ENCODE peak calls at places on chromosome 11, in ten cellular contexts. T, J, D, R, Q, A, E, N, C and W are unnamed samples.

GRCh38 chr11:70314730-70315129 is 44.2 kb downstream of the PPFIA1 start:
- DNase-seq in J (no peak), N (no peak), Q (no peak), C (no peak), R (no peak), T (no peak), D (no peak), A (peak), E (no peak), W (no peak)

GRCh38 chr11:43987384-43988039 is 45.1 kb downstream of the C11orf96 start:
- DNase-seq in N (peak), D (no peak), T (no peak), E (no peak), C (no peak), Q (no peak), R (no peak), J (no peak), A (no peak), W (no peak)

GRCh38 chr11:47724041-47724729 is 9.0 kb upstream of the AGBL2 start:
- DNase-seq in C (no peak), R (peak), A (no peak), J (no peak), E (no peak), D (no peak), Q (no peak), N (no peak), T (no peak), W (no peak)

GRCh38 chr11:94183886-94184264 is 55.2 kb downstream of the PANX1 start:
- DNase-seq in T (peak), C (peak), Q (no peak), E (no peak), D (peak), J (no peak), A (peak), N (no peak), R (peak), W (peak)

GRCh38 chr11:112012877-112013276 is 12.3 kb upstream of the DLAT start:
- DNase-seq in D (no peak), N (no peak), Q (no peak), R (peak), E (no peak), T (no peak), A (no peak), C (no peak), J (no peak), W (no peak)

GRCh38 chr11:63764712-63765631 is 3.6 kb downstream of the ZFTA start:
- DNase-seq in Q (no peak), T (no peak), D (no peak), N (no peak), C (no peak), E (no peak), A (no peak), R (no peak), J (no peak), W (no peak)

GRCh38 chr11:14308114-14308896 is 50.7 kb downstream of the RRAS2 start:
- DNase-seq in J (no peak), C (no peak), N (no peak), E (no peak), A (peak), D (no peak), Q (no peak), R (no peak), T (peak), W (no peak)

GRCh38 chr11:6618117-6619020 is 853 bp downstream of the TPP1 start:
- DNase-seq in R (no peak), A (peak), N (peak), Q (peak), T (peak), E (peak), J (no peak), C (peak), D (peak), W (no peak)

GRCh38 chr11:93464938-93465337 is 78.3 kb downstream of the SMCO4 start:
- DNase-seq in D (no peak), C (no peak), Q (no peak), T (no peak), J (no peak), N (no peak), R (no peak), A (peak), E (no peak), W (no peak)

GRCh38 chr11:18754308-18754707 is 28.3 kb upstream of the IGSF22 start:
- DNase-seq in J (no peak), E (no peak), A (no peak), D (no peak), R (no peak), Q (no peak), C (no peak), N (no peak), T (no peak), W (no peak)

GRCh38 chr11:38005597-38005996 is 1407.6 kb upstream of the RAG2 start:
- DNase-seq in E (no peak), Q (no peak), T (no peak), R (no peak), C (no peak), N (no peak), D (no peak), J (no peak), A (no peak), W (no peak)

GRCh38 chr11:120168108-120168959 is 30.4 kb upstream of the TRIM29 start:
- DNase-seq in Q (no peak), T (peak), A (no peak), D (no peak), E (no peak), J (no peak), C (no peak), N (no peak), R (no peak), W (no peak)

GRCh38 chr11:118908931-118909618 is 16.7 kb downstream of the BCL9L start:
- DNase-seq in J (no peak), C (no peak), T (peak), E (no peak), A (no peak), R (no peak), N (peak), Q (no peak), D (no peak), W (no peak)

GRCh38 chr11:1825039-1825740 is 9.6 kb upstream of the SYT8 start:
- DNase-seq in C (no peak), E (no peak), J (no peak), N (peak), A (peak), T (peak), R (no peak), D (no peak), Q (no peak), W (no peak)

GRCh38 chr11:60182546-60183330 is at the start of gene MS4A6A:
- DNase-seq in E (no peak), R (no peak), A (no peak), N (no peak), Q (no peak), D (no peak), T (no peak), C (no peak), J (no peak), W (no peak)

GRCh38 chr11:37511425-37511933 is 913.4 kb upstream of the RAG2 start:
- DNase-seq in J (no peak), C (no peak), T (no peak), D (no peak), Q (no peak), A (no peak), N (no peak), E (no peak), R (no peak), W (peak)

GRCh38 chr11:122746050-122746478 is 90.5 kb downstream of the UBASH3B start:
- DNase-seq in D (peak), J (no peak), R (no peak), C (peak), E (no peak), T (no peak), Q (peak), A (peak), N (no peak), W (no peak)

GRCh38 chr11:100683107-100683506 is 4.0 kb upstream of the ARHGAP42 start:
- DNase-seq in A (no peak), D (no peak), C (no peak), E (no peak), Q (no peak), N (no peak), T (no peak), R (no peak), J (no peak), W (no peak)

GRCh38 chr11:116062526-116063171 is 558.4 kb upstream of the CADM1 start:
- DNase-seq in E (no peak), C (no peak), R (no peak), D (no peak), A (peak), N (no peak), J (no peak), Q (no peak), T (no peak), W (no peak)

GRCh38 chr11:112886707-112887370 is 74.4 kb upstream of the NCAM1 start:
- DNase-seq in N (no peak), Q (no peak), A (no peak), E (no peak), T (no peak), J (no peak), R (no peak), D (no peak), C (no peak), W (no peak)

GRCh38 chr11:120432056-120433018 is 79.2 kb upstream of the GRIK4 start:
- DNase-seq in N (no peak), Q (no peak), D (no peak), J (no peak), E (no peak), C (no peak), A (no peak), T (no peak), R (peak), W (peak)

GRCh38 chr11:131889146-131889577 is 518.7 kb downstream of the NTM start:
- DNase-seq in A (no peak), J (no peak), C (no peak), Q (no peak), R (peak), D (no peak), N (no peak), E (no peak), T (no peak), W (no peak)

GRCh38 chr11:11816511-11817319 is 25.1 kb upstream of the USP47 start:
- DNase-seq in T (no peak), Q (no peak), C (no peak), A (no peak), E (no peak), J (no peak), D (no peak), R (no peak), N (no peak), W (peak)